ENCODE peak calls at places on chromosomes 2 and 18, in five cellular contexts. W, S, G, Q and M are unnamed samples.

GRCh38 chr2:152127628-152128027 is 28.8 kb upstream of the CACNB4 start:
- DNase-seq in W (no peak), G (no peak), Q (no peak), S (no peak), M (no peak)

GRCh38 chr2:16649353-16650286 is 16.0 kb downstream of the CYRIA start:
- DNase-seq in S (no peak), Q (no peak), G (no peak), W (no peak), M (peak; percentile 56)

GRCh38 chr2:201363857-201364560 is 6.9 kb upstream of the FLACC1 start:
- DNase-seq in G (no peak), S (no peak), Q (peak; percentile 61), W (peak; percentile 78), M (peak; percentile 62)

GRCh38 chr2:85523906-85524566 is 14.9 kb upstream of the MAT2A start:
- DNase-seq in S (no peak), G (no peak), Q (peak; percentile 44), W (peak; percentile 27), M (no peak)

GRCh38 chr18:76874643-76875389 is 52.5 kb downstream of the ZNF236 start:
- DNase-seq in W (no peak), Q (peak; percentile 30), S (no peak), G (no peak), M (no peak)

GRCh38 chr2:146602383-146602782 is 1242.4 kb upstream of the ACVR2A start:
- DNase-seq in S (no peak), Q (no peak), G (no peak), W (peak; percentile 72), M (no peak)

GRCh38 chr18:9413586-9413985 is 61.7 kb upstream of the RALBP1 start:
- DNase-seq in Q (no peak), G (no peak), S (no peak), W (peak; percentile 70), M (no peak)

GRCh38 chr2:99861376-99861760 is 281.0 kb downstream of the AFF3 start:
- DNase-seq in G (no peak), S (no peak), Q (no peak), W (no peak), M (no peak)

GRCh38 chr2:96970910-96971309 is 15.5 kb downstream of the FAM178B start:
- DNase-seq in Q (no peak), G (no peak), S (no peak), W (no peak), M (no peak)

GRCh38 chr2:130963849-130964793 is 127.4 kb downstream of the ARHGEF4 start:
- DNase-seq in Q (peak; percentile 85), S (no peak), W (peak; percentile 46), G (peak; percentile 82), M (no peak)

GRCh38 chr18:62486290-62486964 is 36.4 kb upstream of the ZCCHC2 start:
- DNase-seq in G (no peak), Q (no peak), W (peak; percentile 88), S (no peak), M (peak; percentile 28)

GRCh38 chr18:62637807-62638687 is 77.3 kb upstream of the PHLPP1 start:
- DNase-seq in Q (peak; percentile 38), S (no peak), G (no peak), W (peak; percentile 44), M (peak; percentile 21)

GRCh38 chr18:80143876-80144275 is 34.8 kb downstream of the ADNP2 start:
- DNase-seq in W (peak; percentile 27), Q (no peak), S (no peak), G (no peak), M (no peak)

GRCh38 chr2:128941676-128942075 is 623.0 kb upstream of the HS6ST1 start:
- DNase-seq in G (no peak), Q (no peak), W (no peak), S (no peak), M (no peak)

GRCh38 chr2:54569745-54570296 is 113.7 kb downstream of the SPTBN1 start:
- DNase-seq in S (peak; percentile 38), G (no peak), W (no peak), Q (peak; percentile 63), M (no peak)

GRCh38 chr2:78817430-78817829 is 208.1 kb upstream of the REG3G start:
- DNase-seq in S (no peak), Q (no peak), W (no peak), G (no peak), M (no peak)

GRCh38 chr18:79380816-79381806 is 14.6 kb upstream of the NFATC1 start:
- DNase-seq in G (peak; percentile 90), Q (peak; percentile 85), W (peak; percentile 67), S (no peak), M (peak; percentile 43)

GRCh38 chr18:50855976-50856772 is 22.7 kb upstream of the ME2 start:
- DNase-seq in S (no peak), G (no peak), W (peak; percentile 15), Q (no peak), M (no peak)